ENCODE peak calls at places on chromosome 1, in four cellular contexts. One of them, this sample, is unnamed.

GRCh38 chr1:118116401-118116800 is 68.6 kb downstream of the SPAG17 start:
- DNase-seq in SK-N-SH: no peak
- DNase-seq in H9: no peak
- DNase-seq in endothelial cell of umbilical vein: no peak
- DNase-seq in this sample: no peak

GRCh38 chr1:92883297-92883696 is 51.5 kb downstream of the RPL5 start:
- DNase-seq in endothelial cell of umbilical vein: no peak
- DNase-seq in H9: no peak
- DNase-seq in SK-N-SH: no peak
- DNase-seq in this sample: no peak

GRCh38 chr1:205630241-205630640 is 1.6 kb downstream of the ELK4 start:
- DNase-seq in H9: no peak
- DNase-seq in endothelial cell of umbilical vein: peak
- DNase-seq in SK-N-SH: no peak
- DNase-seq in this sample: no peak

GRCh38 chr1:41662061-41662655 is 177.7 kb upstream of the EDN2 start:
- DNase-seq in endothelial cell of umbilical vein: peak
- DNase-seq in H9: peak
- DNase-seq in SK-N-SH: peak
- DNase-seq in this sample: peak

GRCh38 chr1:197481101-197481500 is 213.0 kb downstream of the CRB1 start:
- DNase-seq in endothelial cell of umbilical vein: no peak
- DNase-seq in SK-N-SH: no peak
- DNase-seq in H9: no peak
- DNase-seq in this sample: no peak

GRCh38 chr1:10936998-10937901 is 75.2 kb upstream of the TARDBP start:
- DNase-seq in endothelial cell of umbilical vein: no peak
- DNase-seq in SK-N-SH: no peak
- DNase-seq in H9: no peak
- DNase-seq in this sample: no peak

GRCh38 chr1:2594001-2594640 is 7.5 kb downstream of the PRXL2B start:
- DNase-seq in SK-N-SH: peak
- DNase-seq in endothelial cell of umbilical vein: peak
- DNase-seq in H9: no peak
- DNase-seq in this sample: peak

GRCh38 chr1:34266127-34266951 is 89.6 kb downstream of the C1orf94 start:
- DNase-seq in H9: peak
- DNase-seq in endothelial cell of umbilical vein: no peak
- DNase-seq in SK-N-SH: peak
- DNase-seq in this sample: no peak

GRCh38 chr1:172745014-172745413 is 86.1 kb downstream of the FASLG start:
- DNase-seq in SK-N-SH: peak
- DNase-seq in endothelial cell of umbilical vein: peak
- DNase-seq in H9: no peak
- DNase-seq in this sample: peak

GRCh38 chr1:242189591-242189990 is 190.7 kb upstream of the MAP1LC3C start:
- DNase-seq in endothelial cell of umbilical vein: no peak
- DNase-seq in SK-N-SH: peak
- DNase-seq in H9: no peak
- DNase-seq in this sample: no peak

DNA sequence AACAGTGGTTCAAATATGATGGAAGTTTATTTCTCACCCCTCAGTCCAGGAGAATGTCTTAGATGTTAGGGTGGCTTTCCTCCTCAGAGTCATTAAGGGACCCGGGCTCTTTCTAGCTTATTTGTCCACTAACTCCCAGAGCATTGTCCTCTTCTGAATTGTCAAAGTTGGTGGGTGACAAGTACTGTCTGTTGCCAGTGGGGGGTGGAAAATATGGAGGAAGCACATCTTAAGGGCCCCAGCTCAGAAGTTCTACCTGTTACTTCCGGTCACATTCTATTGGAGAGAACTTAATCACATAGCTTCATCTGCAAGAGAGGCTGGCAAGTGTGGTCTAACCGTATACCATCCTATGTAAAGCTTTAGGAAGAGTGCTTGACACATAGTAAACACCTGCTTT is 7.1 kb downstream of the CLIC4 start:
- DNase-seq in H9: no peak
- DNase-seq in endothelial cell of umbilical vein: no peak
- DNase-seq in SK-N-SH: no peak
- DNase-seq in this sample: no peak
- H3K9ac ChIP-seq in H9: no peak
- H3K9ac ChIP-seq in endothelial cell of umbilical vein: no peak
- H3K9ac ChIP-seq in SK-N-SH: no peak
- H3K9ac ChIP-seq in this sample: no peak

GRCh38 chr1:154821083-154821482 is 49.0 kb downstream of the KCNN3 start:
- DNase-seq in SK-N-SH: peak
- DNase-seq in endothelial cell of umbilical vein: no peak
- DNase-seq in H9: no peak
- DNase-seq in this sample: no peak

GRCh38 chr1:154822717-154823116 is 47.4 kb downstream of the KCNN3 start:
- DNase-seq in SK-N-SH: no peak
- DNase-seq in endothelial cell of umbilical vein: no peak
- DNase-seq in H9: no peak
- DNase-seq in this sample: no peak

GRCh38 chr1:154818911-154819310 is 51.2 kb downstream of the KCNN3 start:
- DNase-seq in H9: no peak
- DNase-seq in endothelial cell of umbilical vein: no peak
- DNase-seq in SK-N-SH: no peak
- DNase-seq in this sample: no peak

GRCh38 chr1:154820646-154821045 is 49.4 kb downstream of the KCNN3 start:
- DNase-seq in endothelial cell of umbilical vein: no peak
- DNase-seq in SK-N-SH: no peak
- DNase-seq in H9: no peak
- DNase-seq in this sample: no peak

GRCh38 chr1:154819628-154820590 is 50.2 kb downstream of the KCNN3 start:
- DNase-seq in SK-N-SH: peak
- DNase-seq in H9: peak
- DNase-seq in endothelial cell of umbilical vein: no peak
- DNase-seq in this sample: no peak
- H3K9ac ChIP-seq in SK-N-SH: no peak
- H3K9ac ChIP-seq in H9: no peak
- H3K9ac ChIP-seq in endothelial cell of umbilical vein: no peak
- H3K9ac ChIP-seq in this sample: no peak

GRCh38 chr1:26278835-26279597 is 870 bp upstream of the SH3BGRL3 start:
- DNase-seq in endothelial cell of umbilical vein: peak
- DNase-seq in SK-N-SH: no peak
- DNase-seq in H9: no peak
- DNase-seq in this sample: peak

GRCh38 chr1:26278303-26278702 is 1.6 kb upstream of the SH3BGRL3 start:
- DNase-seq in H9: no peak
- DNase-seq in endothelial cell of umbilical vein: no peak
- DNase-seq in SK-N-SH: no peak
- DNase-seq in this sample: peak

GRCh38 chr1:26281091-26281958 is 1.4 kb downstream of the SH3BGRL3 start:
- DNase-seq in endothelial cell of umbilical vein: no peak
- DNase-seq in H9: no peak
- DNase-seq in SK-N-SH: no peak
- DNase-seq in this sample: no peak

GRCh38 chr1:26280333-26281042 is 602 bp downstream of the SH3BGRL3 start:
- DNase-seq in H9: no peak
- DNase-seq in SK-N-SH: no peak
- DNase-seq in endothelial cell of umbilical vein: peak
- DNase-seq in this sample: peak

GRCh38 chr1:26279598-26280332 is at the start of gene SH3BGRL3:
- DNase-seq in endothelial cell of umbilical vein: peak
- DNase-seq in H9: peak
- DNase-seq in SK-N-SH: peak
- DNase-seq in this sample: peak
- H3K9ac ChIP-seq in endothelial cell of umbilical vein: peak
- H3K9ac ChIP-seq in H9: peak
- H3K9ac ChIP-seq in SK-N-SH: peak
- H3K9ac ChIP-seq in this sample: peak

GRCh38 chr1:15851251-15852035 is 3.9 kb downstream of the SPEN start:
- DNase-seq in endothelial cell of umbilical vein: peak
- DNase-seq in SK-N-SH: no peak
- DNase-seq in H9: no peak
- DNase-seq in this sample: no peak
- H3K9ac ChIP-seq in endothelial cell of umbilical vein: peak
- H3K9ac ChIP-seq in SK-N-SH: peak
- H3K9ac ChIP-seq in H9: no peak
- H3K9ac ChIP-seq in this sample: no peak

DNA sequence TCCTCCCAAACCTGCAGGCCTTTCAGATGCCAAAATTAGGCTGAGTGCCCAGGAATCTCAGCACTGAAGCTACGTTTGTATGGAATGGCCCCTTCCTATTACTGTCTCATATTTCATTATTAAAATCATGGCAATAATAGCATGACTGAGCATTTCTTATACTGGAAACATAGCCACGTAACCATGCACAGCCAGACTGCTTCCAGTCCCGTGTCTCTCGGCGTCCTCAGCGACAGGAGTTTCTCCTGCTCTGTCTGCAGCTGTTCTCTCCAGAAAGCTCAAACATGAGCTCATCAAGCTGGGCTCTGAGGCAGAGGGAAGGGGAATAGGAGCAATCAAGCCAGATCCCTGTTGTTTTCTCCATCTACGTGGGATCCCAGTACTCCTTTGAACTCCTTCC is 104.0 kb downstream of the CDC7 start:
- DNase-seq in SK-N-SH: no peak
- DNase-seq in H9: no peak
- DNase-seq in endothelial cell of umbilical vein: no peak
- DNase-seq in this sample: no peak
- H3K9ac ChIP-seq in SK-N-SH: no peak
- H3K9ac ChIP-seq in H9: no peak
- H3K9ac ChIP-seq in endothelial cell of umbilical vein: no peak
- H3K9ac ChIP-seq in this sample: no peak

GRCh38 chr1:27601771-27602509 is 2.0 kb downstream of the AHDC1 start:
- DNase-seq in SK-N-SH: peak
- DNase-seq in endothelial cell of umbilical vein: peak
- DNase-seq in H9: no peak
- DNase-seq in this sample: peak
- H3K9ac ChIP-seq in SK-N-SH: peak
- H3K9ac ChIP-seq in endothelial cell of umbilical vein: no peak
- H3K9ac ChIP-seq in H9: no peak
- H3K9ac ChIP-seq in this sample: peak